ENCODE peak calls at places on chromosomes 13 and 19, in five cellular contexts. Z is nephron progenitor cell, Q is transverse colon, S is upper lobe of right lung, H is thyroid gland. Y is an unnamed sample.

GRCh38 chr13:39365879-39366278 is 237.1 kb downstream of the LHFPL6 start:
- DNase-seq in Z (no peak), Q (no peak), S (no peak), H (no peak), Y (no peak)

GRCh38 chr13:42312817-42313431 is 41.0 kb downstream of the AKAP11 start:
- DNase-seq in Z (no peak), Q (no peak), S (no peak), H (no peak), Y (no peak)

GRCh38 chr13:60572003-60572792 is 175.2 kb downstream of the TDRD3 start:
- DNase-seq in Z (no peak), Q (no peak), S (no peak), H (no peak), Y (no peak)

GRCh38 chr13:30832845-30833332 is 73.2 kb upstream of the MEDAG start:
- DNase-seq in Z (peak), Q (peak), S (peak), H (peak), Y (no peak)

GRCh38 chr19:4969772-4970531 is 1.0 kb downstream of the KDM4B start:
- DNase-seq in Z (no peak), Q (no peak), S (no peak), H (peak), Y (no peak)

GRCh38 chr19:4744451-4745170 is 21.0 kb upstream of the DPP9 start:
- DNase-seq in Z (no peak), Q (no peak), S (no peak), H (no peak), Y (no peak)

GRCh38 chr13:27006519-27007161 is 165.0 kb downstream of the USP12 start:
- DNase-seq in Z (no peak), Q (peak), S (peak), H (no peak), Y (no peak)

GRCh38 chr19:40279120-40279551 is 6.0 kb downstream of the AKT2 start:
- DNase-seq in Z (no peak), Q (peak), S (no peak), H (peak), Y (no peak)

GRCh38 chr13:100491164-100491847 is 97.3 kb downstream of the GGACT start:
- DNase-seq in Z (no peak), Q (no peak), S (no peak), H (no peak), Y (no peak)

GRCh38 chr13:25886438-25887214 is 165.2 kb downstream of the SHISA2 start:
- DNase-seq in Z (no peak), Q (no peak), S (no peak), H (no peak), Y (no peak)

GRCh38 chr19:40718774-40719391 is 2.0 kb downstream of the ITPKC start:
- DNase-seq in Z (peak), Q (peak), S (peak), H (peak), Y (no peak)

GRCh38 chr13:60331249-60332012 is 65.6 kb upstream of the TDRD3 start:
- DNase-seq in Z (no peak), Q (no peak), S (no peak), H (no peak), Y (no peak)

GRCh38 chr19:5587661-5588060 is 19.9 kb upstream of the TINCR start:
- DNase-seq in Z (no peak), Q (no peak), S (no peak), H (no peak), Y (no peak)

GRCh38 chr19:57382806-57383488 is 6.7 kb upstream of the ZNF548 start:
- DNase-seq in Z (no peak), Q (no peak), S (no peak), H (no peak), Y (no peak)

GRCh38 chr19:44109458-44109857 is 3.7 kb upstream of the ZNF225 start:
- DNase-seq in Z (no peak), Q (no peak), S (no peak), H (no peak), Y (no peak)

GRCh38 chr19:44111910-44112463 is 1.2 kb upstream of the ZNF225 start:
- DNase-seq in Z (peak), Q (no peak), S (no peak), H (peak), Y (peak)

GRCh38 chr19:44113784-44114390 is 688 bp downstream of the ZNF225 start:
- DNase-seq in Z (peak), Q (peak), S (no peak), H (peak), Y (no peak)

GRCh38 chr19:44113138-44113783 is at the start of gene ZNF225:
- DNase-seq in Z (peak), Q (peak), S (peak), H (peak), Y (peak)

GRCh38 chr19:44112802-44113137 is 429 bp upstream of the ZNF225 start:
- DNase-seq in Z (no peak), Q (no peak), S (no peak), H (no peak), Y (no peak)
- TF ChIP-seq CTCF in Z (no peak), Q (peak), S (no peak), H (no peak), Y (peak)

DNA sequence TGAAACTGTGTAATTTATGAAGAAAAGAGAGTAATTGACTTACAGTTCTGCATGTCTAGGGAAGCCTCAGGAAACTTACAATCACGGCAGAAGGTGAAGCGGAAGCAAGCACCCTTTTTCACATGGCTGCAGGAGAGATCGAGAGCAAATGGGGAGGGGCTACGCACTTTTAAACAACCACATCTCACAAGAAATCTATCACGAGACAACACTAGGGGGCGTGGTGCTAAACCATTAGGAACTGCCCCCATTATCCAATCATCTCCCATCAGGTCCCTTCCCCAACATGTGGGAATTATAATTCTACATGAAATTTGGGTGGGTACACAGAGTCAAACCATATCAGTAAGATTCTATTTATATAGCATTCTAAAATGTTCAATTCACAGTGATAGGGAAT is 114.8 kb upstream of the TRPC4 start:
- DNase-seq in Z (no peak), Q (no peak), S (no peak), H (no peak), Y (no peak)
- TF ChIP-seq CTCF in Z (peak), Q (no peak), S (no peak), H (no peak), Y (peak)

DNA sequence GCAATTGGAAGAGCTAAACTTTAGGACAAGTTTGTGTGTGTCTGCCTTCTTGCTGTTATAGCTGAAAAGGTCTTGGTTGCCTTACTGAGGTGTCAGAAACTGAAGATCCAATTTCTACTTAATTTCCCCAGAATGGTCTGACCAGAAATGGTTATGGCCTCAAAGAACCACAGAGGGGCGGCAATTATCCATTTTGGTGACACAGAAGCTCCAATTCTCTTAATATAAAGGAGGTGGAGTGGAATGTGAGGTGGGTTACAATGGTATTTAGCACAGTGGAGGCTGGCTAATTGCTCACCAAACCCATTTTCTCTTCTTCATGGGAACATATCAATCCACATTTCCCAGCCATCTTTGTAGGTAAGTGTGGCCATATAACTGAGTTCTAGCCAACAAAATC is 1157.2 kb downstream of the OLFM4 start:
- DNase-seq in Z (peak), Q (no peak), S (no peak), H (no peak), Y (no peak)
- TF ChIP-seq CTCF in Z (peak), Q (no peak), S (no peak), H (peak), Y (peak)

GRCh38 chr19:49862411-49863253 is 4.7 kb downstream of the PNKP start:
- DNase-seq in Z (peak), Q (no peak), S (peak), H (peak), Y (no peak)
- TF ChIP-seq CTCF in Z (no peak), Q (no peak), S (no peak), H (no peak), Y (peak)

GRCh38 chr19:29415507-29415906 is 110.3 kb upstream of the VSTM2B start:
- DNase-seq in Z (no peak), Q (no peak), S (no peak), H (no peak), Y (no peak)

GRCh38 chr19:29417048-29417447 is 108.7 kb upstream of the VSTM2B start:
- DNase-seq in Z (no peak), Q (no peak), S (no peak), H (no peak), Y (no peak)

GRCh38 chr19:29409121-29409862 is 116.5 kb upstream of the VSTM2B start:
- DNase-seq in Z (no peak), Q (no peak), S (no peak), H (no peak), Y (no peak)

GRCh38 chr19:29410974-29411615 is 114.7 kb upstream of the VSTM2B start:
- DNase-seq in Z (no peak), Q (no peak), S (no peak), H (no peak), Y (no peak)

GRCh38 chr19:29413435-29413834 is 112.4 kb upstream of the VSTM2B start:
- DNase-seq in Z (no peak), Q (no peak), S (no peak), H (no peak), Y (no peak)
- TF ChIP-seq CTCF in Z (no peak), Q (no peak), S (no peak), H (no peak), Y (no peak)

DNA sequence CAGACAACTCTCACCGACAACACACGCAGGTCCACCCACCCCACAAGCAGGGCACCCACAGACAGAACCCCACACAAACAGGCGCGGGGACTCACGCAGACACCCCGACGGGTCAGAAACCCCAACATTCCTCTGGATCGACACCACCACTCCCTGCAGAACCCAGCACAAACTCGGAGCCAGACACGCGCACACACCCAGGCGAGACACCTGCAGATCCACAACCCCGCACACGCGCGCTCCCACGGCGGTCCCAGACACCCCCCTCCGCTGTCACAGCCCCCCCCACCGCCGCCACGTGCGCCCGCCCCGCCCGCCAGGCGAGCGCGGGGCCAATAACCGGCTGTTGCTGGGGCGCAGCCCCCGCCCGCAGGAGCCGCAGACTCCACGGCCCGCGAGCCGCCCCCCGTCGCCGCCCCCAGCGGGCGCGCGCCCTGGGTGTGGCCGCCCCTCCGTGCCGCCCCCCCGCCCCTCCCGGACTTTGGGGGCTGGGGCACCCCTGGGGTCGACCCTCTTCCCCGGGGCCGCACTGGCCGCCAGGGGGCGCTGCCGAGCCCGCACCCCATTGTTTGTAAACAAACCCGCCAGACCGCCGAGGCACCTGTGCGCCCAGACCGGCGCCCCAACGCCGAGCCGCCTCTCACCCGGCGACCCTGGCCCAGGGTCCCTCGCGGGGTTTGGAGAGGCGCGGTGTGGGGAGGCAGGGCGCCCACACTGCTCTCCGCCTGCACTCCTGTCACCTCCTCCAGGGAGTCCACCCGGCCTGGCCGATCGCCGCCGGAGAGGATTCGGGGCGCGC is 678 bp downstream of the BBC3 start:
- DNase-seq in Z (peak), Q (peak), S (peak), H (peak), Y (peak)
- TF ChIP-seq CTCF in Z (peak), Q (peak), S (peak), H (peak), Y (peak)

GRCh38 chr13:98773053-98773452 is 20.6 kb upstream of the SLC15A1 start:
- DNase-seq in Z (no peak), Q (no peak), S (no peak), H (no peak), Y (no peak)
- TF ChIP-seq CTCF in Z (no peak), Q (no peak), S (no peak), H (no peak), Y (no peak)

Y was measured in neural crest cell.